ENCODE peak calls at places on chromosomes 4 and X, in four cellular contexts. Y, E, T and N are unnamed samples.

GRCh38 chr4:151537726-151538125 is 128.8 kb downstream of the FHIP1A start:
- DNase-seq in Y (no peak), E (no peak), T (no peak), N (no peak)

GRCh38 chrX:57772637-57773036 is 92.6 kb upstream of the NLRP2B start:
- DNase-seq in Y (no peak), E (no peak), T (no peak), N (no peak)

GRCh38 chr4:180164799-180165198 is 2078.4 kb upstream of the TENM3 start:
- DNase-seq in Y (no peak), E (no peak), T (no peak), N (no peak)

GRCh38 chr4:72286185-72286584 is 254.4 kb downstream of the NPFFR2 start:
- DNase-seq in Y (peak; percentile 1), E (no peak), T (no peak), N (no peak)

GRCh38 chr4:73257242-73257994 is 1.2 kb downstream of the ANKRD17 start:
- DNase-seq in Y (peak; percentile 66), E (no peak), T (peak; percentile 26), N (no peak)

GRCh38 chr4:184268574-184269160 is 51.0 kb upstream of the ENPP6 start:
- DNase-seq in Y (no peak), E (no peak), T (peak; percentile 32), N (no peak)

GRCh38 chrX:25151749-25152148 is 136.0 kb upstream of the ARX start:
- DNase-seq in Y (no peak), E (no peak), T (no peak), N (no peak)

GRCh38 chr4:55393461-55394320 is 2.1 kb upstream of the TMEM165 start:
- DNase-seq in Y (no peak), E (no peak), T (no peak), N (no peak)

GRCh38 chr4:24419147-24420034 is 165.0 kb downstream of the DHX15 start:
- DNase-seq in Y (peak; percentile 63), E (peak; percentile 41), T (peak; percentile 74), N (no peak)

GRCh38 chrX:19912-20571 is 261.1 kb upstream of the PLCXD1 start:
- DNase-seq in Y (peak; percentile 26), E (no peak), T (peak; percentile 65), N (peak; percentile 60)

GRCh38 chrX:9037296-9037695 is 3.4 kb upstream of the FAM9B start:
- DNase-seq in Y (no peak), E (no peak), T (no peak), N (no peak)

GRCh38 chr4:45453258-45453841 is 670.5 kb downstream of the GABRG1 start:
- DNase-seq in Y (peak; percentile 46), E (no peak), T (no peak), N (no peak)

GRCh38 chr4:142846105-142846728 is at the start of gene INPP4B:
- DNase-seq in Y (peak; percentile 77), E (no peak), T (no peak), N (no peak)

GRCh38 chrX:24294619-24295018 is 19.2 kb downstream of the SUPT20HL2 start:
- DNase-seq in Y (peak; percentile 31), E (peak; percentile 2), T (no peak), N (no peak)

GRCh38 chr4:178240891-178241290 is 798.7 kb upstream of the AGA start:
- DNase-seq in Y (no peak), E (no peak), T (no peak), N (no peak)

GRCh38 chrX:140503230-140503585 is 1.7 kb downstream of the SOX3 start:
- DNase-seq in Y (peak; percentile 10), E (no peak), T (no peak), N (no peak)

GRCh38 chrX:74249963-74250362 is 54.0 kb upstream of the ZCCHC13 start:
- DNase-seq in Y (no peak), E (peak; percentile 49), T (no peak), N (no peak)

GRCh38 chr4:71095141-71095939 is 101.9 kb downstream of the DCK start:
- DNase-seq in Y (no peak), E (no peak), T (no peak), N (no peak)

GRCh38 chr4:121656269-121656641 is 40.5 kb downstream of the ANXA5 start:
- DNase-seq in Y (peak; percentile 33), E (no peak), T (peak; percentile 47), N (no peak)

GRCh38 chr4:129326810-129327209 is 230.9 kb downstream of the C4orf33 start:
- DNase-seq in Y (no peak), E (no peak), T (no peak), N (no peak)

GRCh38 chrX:70234355-70234754 is at the start of gene AWAT1:
- DNase-seq in Y (no peak), E (no peak), T (no peak), N (no peak)

DNA sequence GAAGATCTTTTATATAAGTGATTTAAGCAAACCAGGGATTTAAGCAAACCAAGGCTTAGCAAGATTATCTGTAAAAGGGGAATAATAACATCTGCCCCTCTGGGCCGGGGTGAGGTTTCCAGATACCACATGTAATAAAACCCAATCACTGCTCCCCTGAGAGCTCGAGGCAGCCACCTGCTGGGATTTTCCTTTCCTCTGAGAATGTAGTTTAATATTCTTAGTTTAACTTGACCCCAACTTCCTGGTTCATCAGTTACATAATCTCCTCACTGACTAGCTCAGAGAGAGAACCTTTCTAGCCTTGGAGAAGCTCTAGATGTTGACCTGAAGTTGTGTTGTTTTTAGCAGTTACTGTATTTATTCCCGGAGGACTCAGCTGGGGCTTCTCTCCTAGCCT is 322.4 kb downstream of the ARHGAP10 start:
- DNase-seq in Y (no peak), E (no peak), T (no peak), N (no peak)
- H3K4me1 ChIP-seq in Y (peaks cover 7% of the 10 kb centered on the region), E (peaks cover 13% of the 10 kb centered on the region), T (no peaks in the 10 kb centered on the region), N (peaks cover 41% of the 10 kb centered on the region)

GRCh38 chr4:148883435-148883834 is 441.2 kb upstream of the NR3C2 start:
- DNase-seq in Y (no peak), E (no peak), T (no peak), N (no peak)

GRCh38 chr4:148881860-148882643 is 439.8 kb upstream of the NR3C2 start:
- DNase-seq in Y (no peak), E (peak; percentile 53), T (no peak), N (no peak)

DNA sequence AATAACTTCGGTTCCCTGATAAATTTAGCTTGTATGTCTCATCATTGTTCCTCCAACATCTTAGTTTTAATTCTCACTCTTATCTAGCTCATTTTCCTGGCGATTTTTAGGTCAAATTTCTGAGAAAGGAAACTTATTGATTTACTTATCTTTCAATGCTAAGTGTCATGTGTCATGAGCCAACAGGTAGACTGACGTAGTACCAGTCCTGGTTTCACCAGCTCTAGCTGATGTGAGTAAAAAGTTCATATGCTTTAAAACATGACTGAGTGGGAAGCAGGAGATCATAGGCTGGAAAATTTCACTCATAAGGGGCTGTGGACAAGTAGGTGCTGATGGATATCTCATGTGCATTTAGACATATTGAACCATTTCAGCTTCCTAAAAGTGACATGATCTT is 441.7 kb upstream of the NR3C2 start:
- DNase-seq in Y (no peak), E (no peak), T (no peak), N (no peak)
- TF ChIP-seq POLR2AphosphoS5 in Y (no peak), E (no peak), T (no peak), N (no peak)

DNA sequence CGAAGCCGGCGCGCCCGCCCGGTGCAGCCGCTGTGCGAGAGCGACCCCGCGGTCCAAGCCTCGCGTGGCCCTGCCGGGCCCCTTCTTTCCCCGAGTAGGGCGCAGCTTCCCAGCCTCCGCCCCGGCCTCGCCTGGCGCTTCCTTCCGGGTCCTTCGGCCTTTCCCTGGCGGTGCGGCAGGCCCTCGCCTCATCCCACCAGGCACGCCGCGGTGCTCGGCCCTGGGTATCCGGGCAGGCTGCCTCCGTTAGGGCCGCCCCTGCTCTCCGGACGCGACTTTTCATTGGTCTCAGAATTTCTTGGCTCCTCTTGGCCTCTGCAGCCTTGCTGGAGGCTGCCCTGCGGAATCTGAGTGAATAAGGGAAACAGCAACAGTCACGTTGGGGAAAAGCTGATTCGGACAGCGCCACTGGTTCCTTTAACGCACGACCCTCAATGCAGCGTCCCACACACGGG is 429 bp downstream of the UVSSA start:
- DNase-seq in Y (peak; percentile 88), E (no peak), T (no peak), N (no peak)
- H3K27ac ChIP-seq in Y (peak overlapping the region; percentile 89), E (peak overlapping the region; percentile 60), T (peak overlapping the region; percentile 91), N (peak overlapping the region; percentile 94)

DNA sequence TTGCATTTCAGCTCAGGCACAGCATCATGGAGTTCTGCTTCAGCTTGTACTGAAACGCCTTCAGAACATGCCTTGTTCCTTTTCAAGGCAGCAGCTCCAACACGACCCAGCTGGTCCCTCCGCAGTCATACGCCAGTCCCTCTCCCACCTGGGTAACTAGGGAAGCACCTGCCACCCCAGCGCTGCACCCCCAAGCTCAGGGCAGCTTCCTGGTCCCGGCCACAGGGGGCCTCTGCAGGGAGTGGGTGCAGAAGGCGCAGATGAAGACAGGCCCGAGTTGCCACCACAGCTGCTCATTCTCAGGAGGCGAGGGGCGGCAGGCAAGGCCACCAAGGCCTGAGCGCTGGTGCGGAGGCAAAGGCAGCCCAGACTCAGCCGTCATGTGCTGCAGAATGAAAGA is 21.8 kb downstream of the WDR1 start:
- DNase-seq in Y (no peak), E (no peak), T (no peak), N (no peak)
- H3K4me1 ChIP-seq in Y (peaks cover 21% of the 10 kb centered on the region), E (peaks cover 16% of the 10 kb centered on the region), T (peaks cover 12% of the 10 kb centered on the region), N (peaks cover 95% of the 10 kb centered on the region)

GRCh38 chr4:107862658-107863057 is 37.9 kb downstream of the SGMS2 start:
- DNase-seq in Y (no peak), E (no peak), T (no peak), N (no peak)
- TF ChIP-seq POLR2AphosphoS5 in Y (no peak), E (no peak), T (no peak), N (no peak)